ENCODE peak calls at places on chromosomes 5 and 9, in ten cellular contexts. W, G, M, O, Z, I, R, A, Q and X are unnamed samples.

GRCh38 chr5:110880413-110880812 is 141.6 kb downstream of the SLC25A46 start:
- DNase-seq in W (no peak), G (peak), M (no peak), O (peak), Z (no peak), I (no peak), R (no peak), A (no peak), Q (no peak), X (peak)

GRCh38 chr5:135264451-135265445 is 134.3 kb downstream of the MACROH2A1 start:
- DNase-seq in W (no peak), G (peak), M (no peak), O (no peak), Z (no peak), I (no peak), R (no peak), A (no peak), Q (no peak), X (peak)

GRCh38 chr9:68852941-68853340 is 147.9 kb downstream of the PIP5K1B start:
- DNase-seq in W (no peak), G (no peak), M (no peak), O (peak), Z (no peak), I (no peak), R (no peak), A (no peak), Q (no peak), X (no peak)

GRCh38 chr5:42495908-42496307 is 72.7 kb downstream of the GHR start:
- DNase-seq in W (no peak), G (peak), M (no peak), O (no peak), Z (no peak), I (no peak), R (no peak), A (no peak), Q (no peak), X (peak)

GRCh38 chr9:128007566-128008138 is 26.9 kb upstream of the EEIG1 start:
- DNase-seq in W (peak), G (peak), M (peak), O (peak), Z (no peak), I (peak), R (peak), A (peak), Q (no peak), X (peak)

GRCh38 chr5:152817311-152817710 is 412.2 kb upstream of the NMUR2 start:
- DNase-seq in W (no peak), G (no peak), M (no peak), O (no peak), Z (no peak), I (no peak), R (no peak), A (no peak), Q (no peak), X (no peak)

GRCh38 chr5:56183507-56183906 is 49.6 kb downstream of the ANKRD55 start:
- DNase-seq in W (no peak), G (peak), M (no peak), O (peak), Z (no peak), I (no peak), R (no peak), A (no peak), Q (no peak), X (peak)

GRCh38 chr9:76181020-76181641 is 213.1 kb downstream of the RFK start:
- DNase-seq in W (no peak), G (peak), M (no peak), O (peak), Z (no peak), I (no peak), R (no peak), A (no peak), Q (no peak), X (peak)

GRCh38 chr5:143051244-143052058 is 281.3 kb downstream of the ARHGAP26 start:
- DNase-seq in W (no peak), G (peak), M (no peak), O (peak), Z (no peak), I (no peak), R (no peak), A (peak), Q (no peak), X (peak)

GRCh38 chr5:150656191-150657132 is 4.6 kb upstream of the MYOZ3 start:
- DNase-seq in W (peak), G (peak), M (peak), O (peak), Z (peak), I (peak), R (peak), A (peak), Q (peak), X (no peak)

GRCh38 chr5:87195616-87196015 is 72.1 kb upstream of the RASA1 start:
- DNase-seq in W (no peak), G (peak), M (no peak), O (peak), Z (no peak), I (no peak), R (no peak), A (no peak), Q (no peak), X (peak)

GRCh38 chr5:54860321-54860720 is 125.1 kb downstream of the ESM1 start:
- DNase-seq in W (no peak), G (no peak), M (no peak), O (peak), Z (no peak), I (no peak), R (no peak), A (no peak), Q (no peak), X (no peak)

GRCh38 chr9:114012126-114012525 is 66.0 kb downstream of the AMBP start:
- DNase-seq in W (no peak), G (no peak), M (no peak), O (no peak), Z (no peak), I (no peak), R (no peak), A (no peak), Q (no peak), X (no peak)

GRCh38 chr5:45385321-45386058 is 310.7 kb downstream of the HCN1 start:
- DNase-seq in W (no peak), G (peak), M (no peak), O (peak), Z (no peak), I (no peak), R (no peak), A (no peak), Q (no peak), X (peak)

GRCh38 chr9:109372246-109372645 is 51.4 kb upstream of the EPB41L4B start:
- DNase-seq in W (no peak), G (peak), M (no peak), O (no peak), Z (no peak), I (no peak), R (no peak), A (no peak), Q (no peak), X (no peak)

GRCh38 chr5:142308358-142308757 is 16.5 kb downstream of the SPRY4 start:
- DNase-seq in W (no peak), G (no peak), M (no peak), O (no peak), Z (no peak), I (no peak), R (no peak), A (no peak), Q (no peak), X (no peak)

GRCh38 chr5:115785395-115786009 is 31.0 kb downstream of the CDO1 start:
- DNase-seq in W (no peak), G (no peak), M (no peak), O (no peak), Z (no peak), I (no peak), R (no peak), A (no peak), Q (peak), X (no peak)

GRCh38 chr9:4226331-4227250 is 73.3 kb downstream of the GLIS3 start:
- DNase-seq in W (no peak), G (peak), M (no peak), O (peak), Z (no peak), I (no peak), R (no peak), A (peak), Q (no peak), X (peak)

GRCh38 chr9:14096182-14096922 is 217.6 kb downstream of the NFIB start:
- DNase-seq in W (no peak), G (peak), M (no peak), O (peak), Z (no peak), I (peak), R (no peak), A (no peak), Q (no peak), X (peak)

GRCh38 chr9:130904070-130905044 is 7.7 kb upstream of the QRFP start:
- DNase-seq in W (no peak), G (no peak), M (no peak), O (no peak), Z (no peak), I (no peak), R (no peak), A (no peak), Q (no peak), X (no peak)

GRCh38 chr9:37466037-37466709 is 923 bp upstream of the ZBTB5 start:
- DNase-seq in W (peak), G (peak), M (no peak), O (peak), Z (peak), I (peak), R (peak), A (no peak), Q (peak), X (peak)

GRCh38 chr5:50738864-50739263 is 72.4 kb downstream of the PARP8 start:
- DNase-seq in W (no peak), G (no peak), M (no peak), O (no peak), Z (no peak), I (no peak), R (no peak), A (no peak), Q (no peak), X (no peak)

GRCh38 chr9:132804576-132805295 is 73.3 kb downstream of the AK8 start:
- DNase-seq in W (no peak), G (peak), M (no peak), O (peak), Z (no peak), I (no peak), R (no peak), A (no peak), Q (peak), X (no peak)

GRCh38 chr5:176319827-176320554 is 41.6 kb downstream of the KIAA1191 start:
- DNase-seq in W (no peak), G (peak), M (no peak), O (peak), Z (no peak), I (no peak), R (no peak), A (peak), Q (no peak), X (peak)

GRCh38 chr5:179698935-179699639 is at the start of gene CANX:
- DNase-seq in W (no peak), G (peak), M (no peak), O (no peak), Z (no peak), I (no peak), R (no peak), A (no peak), Q (no peak), X (no peak)

GRCh38 chr9:91395553-91396470 is 27.8 kb downstream of the NFIL3 start:
- DNase-seq in W (no peak), G (peak), M (no peak), O (peak), Z (no peak), I (no peak), R (no peak), A (no peak), Q (no peak), X (peak)

GRCh38 chr9:89961616-89962341 is 357.0 kb downstream of the GADD45G start:
- DNase-seq in W (no peak), G (peak), M (peak), O (peak), Z (no peak), I (no peak), R (no peak), A (peak), Q (no peak), X (peak)

GRCh38 chr5:143016777-143017374 is 246.7 kb downstream of the ARHGAP26 start:
- DNase-seq in W (no peak), G (peak), M (no peak), O (peak), Z (no peak), I (peak), R (no peak), A (peak), Q (no peak), X (peak)

GRCh38 chr5:13553896-13554295 is 390.6 kb downstream of the DNAH5 start:
- DNase-seq in W (no peak), G (peak), M (no peak), O (peak), Z (peak), I (peak), R (no peak), A (peak), Q (peak), X (peak)

GRCh38 chr5:58922392-58923171 is 339.7 kb downstream of the RAB3C start:
- DNase-seq in W (no peak), G (peak), M (no peak), O (no peak), Z (peak), I (no peak), R (no peak), A (no peak), Q (no peak), X (peak)

GRCh38 chr5:15837584-15838289 is 337.8 kb downstream of the FBXL7 start:
- DNase-seq in W (no peak), G (no peak), M (no peak), O (peak), Z (no peak), I (no peak), R (no peak), A (no peak), Q (no peak), X (no peak)

GRCh38 chr9:131319486-131319885 is 30.0 kb downstream of the PLPP7 start:
- DNase-seq in W (no peak), G (no peak), M (no peak), O (no peak), Z (no peak), I (no peak), R (no peak), A (no peak), Q (no peak), X (no peak)

GRCh38 chr5:114325552-114325951 is 36.3 kb upstream of the KCNN2 start:
- DNase-seq in W (no peak), G (peak), M (no peak), O (no peak), Z (no peak), I (no peak), R (no peak), A (no peak), Q (no peak), X (peak)

GRCh38 chr5:39266442-39266841 is 47.1 kb upstream of the FYB1 start:
- DNase-seq in W (no peak), G (peak), M (no peak), O (peak), Z (no peak), I (no peak), R (no peak), A (peak), Q (no peak), X (no peak)

GRCh38 chr9:13186091-13186490 is 93.4 kb downstream of the MPDZ start:
- DNase-seq in W (no peak), G (no peak), M (no peak), O (peak), Z (no peak), I (no peak), R (no peak), A (peak), Q (no peak), X (peak)

GRCh38 chr5:10660135-10660534 is 96.3 kb downstream of the ANKRD33B start:
- DNase-seq in W (no peak), G (no peak), M (no peak), O (no peak), Z (no peak), I (no peak), R (peak), A (no peak), Q (no peak), X (no peak)

GRCh38 chr5:33688041-33688980 is 203.5 kb downstream of the ADAMTS12 start:
- DNase-seq in W (no peak), G (peak), M (no peak), O (no peak), Z (no peak), I (no peak), R (no peak), A (no peak), Q (no peak), X (no peak)